ENCODE peak calls at places on chromosomes 2 and 18, in four cellular contexts. P is K562, F is HepG2, R is HCT116. B is an unnamed sample.

GRCh38 chr2:71798266-71799012 is 345.1 kb downstream of the DYSF start:
- DNase-seq in P (peak; percentile 74), F (peak; percentile 61), R (peak; percentile 34), B (no peak)

GRCh38 chr18:44423826-44424225 is 256.9 kb upstream of the SETBP1 start:
- DNase-seq in P (no peak), F (no peak), R (no peak), B (no peak)

GRCh38 chr2:238521870-238522269 is 95.1 kb downstream of the ASB1 start:
- DNase-seq in P (no peak), F (no peak), R (no peak), B (no peak)

GRCh38 chr2:207854484-207855386 is 85.0 kb upstream of the FZD5 start:
- DNase-seq in P (no peak), F (no peak), R (no peak), B (no peak)

GRCh38 chr18:51617167-51617566 is 419.7 kb upstream of the MEX3C start:
- DNase-seq in P (no peak), F (no peak), R (no peak), B (no peak)

GRCh38 chr2:33083671-33084387 is 137.1 kb downstream of the LTBP1 start:
- DNase-seq in P (no peak), F (no peak), R (no peak), B (no peak)

GRCh38 chr18:35110554-35111058 is 69.4 kb downstream of the MAPRE2 start:
- DNase-seq in P (peak; percentile 84), F (no peak), R (no peak), B (no peak)

GRCh38 chr18:293557-293956 is 25.7 kb upstream of the THOC1 start:
- DNase-seq in P (no peak), F (no peak), R (no peak), B (no peak)

GRCh38 chr2:57443985-57444501 is 602.6 kb upstream of the VRK2 start:
- DNase-seq in P (no peak), F (no peak), R (peak; percentile 56), B (no peak)

GRCh38 chr2:113211226-113212105 is 37.7 kb downstream of the PSD4 start:
- DNase-seq in P (no peak), F (peak; percentile 29), R (peak; percentile 23), B (no peak)

GRCh38 chr2:18425186-18425585 is 135.3 kb downstream of the RDH14 start:
- DNase-seq in P (no peak), F (no peak), R (no peak), B (no peak)

GRCh38 chr2:10305254-10305635 is 2.5 kb downstream of the HPCAL1 start:
- DNase-seq in P (no peak), F (no peak), R (no peak), B (no peak)

GRCh38 chr2:28404086-28404485 is 11.4 kb downstream of the FOSL2 start:
- DNase-seq in P (no peak), F (no peak), R (no peak), B (no peak)

GRCh38 chr2:239945751-239946569 is 79.2 kb downstream of the NDUFA10 start:
- DNase-seq in P (no peak), F (no peak), R (no peak), B (no peak)

GRCh38 chr2:27263287-27264252 is 723 bp upstream of the SLC30A3 start:
- DNase-seq in P (no peak), F (no peak), R (no peak), B (no peak)

GRCh38 chr2:239238839-239239606 is 161.8 kb downstream of the HDAC4 start:
- DNase-seq in P (no peak), F (no peak), R (no peak), B (no peak)

GRCh38 chr2:10951558-10952414 is 40.1 kb downstream of the KCNF1 start:
- DNase-seq in P (no peak), F (no peak), R (no peak), B (no peak)

GRCh38 chr18:13437801-13438506 is 219.4 kb downstream of the LDLRAD4 start:
- DNase-seq in P (no peak), F (no peak), R (no peak), B (no peak)

GRCh38 chr18:74507927-74508326 is 11.8 kb downstream of the CNDP2 start:
- DNase-seq in P (no peak), F (no peak), R (no peak), B (no peak)

GRCh38 chr2:166127217-166128155 is at the start of gene SCN1A:
- DNase-seq in P (peak; percentile 31), F (peak; percentile 89), R (peak; percentile 32), B (peak; percentile 20)

GRCh38 chr2:3611136-3611535 is 16.2 kb downstream of the COLEC11 start:
- DNase-seq in P (no peak), F (no peak), R (no peak), B (no peak)

GRCh38 chr2:216366777-216367465 is 5.4 kb downstream of the MARCHF4 start:
- DNase-seq in P (no peak), F (no peak), R (no peak), B (no peak)

GRCh38 chr18:79797518-79798345 is at the start of gene KCNG2:
- DNase-seq in P (no peak), F (no peak), R (no peak), B (no peak)

GRCh38 chr2:11944311-11944710 is 197.9 kb downstream of the LPIN1 start:
- DNase-seq in P (no peak), F (no peak), R (no peak), B (no peak)

GRCh38 chr2:238242731-238243495 is 3.1 kb upstream of the HES6 start:
- DNase-seq in P (no peak), F (peak; percentile 70), R (no peak), B (no peak)

GRCh38 chr2:103788875-103789715 is 1027.3 kb downstream of the TMEM182 start:
- DNase-seq in P (no peak), F (peak; percentile 4), R (no peak), B (no peak)

GRCh38 chr2:85602476-85603234 is at the start of gene TMEM150A:
- DNase-seq in P (peak; percentile 92), F (peak; percentile 87), R (peak; percentile 68), B (no peak)

GRCh38 chr18:73962251-73962650 is 185.4 kb downstream of the FBXO15 start:
- DNase-seq in P (no peak), F (no peak), R (no peak), B (no peak)

GRCh38 chr2:235666240-235666781 is 172.5 kb downstream of the AGAP1 start:
- DNase-seq in P (no peak), F (peak; percentile 77), R (peak; percentile 86), B (peak; percentile 57)

GRCh38 chr18:61261870-61262269 is 71.4 kb upstream of the CDH20 start:
- DNase-seq in P (no peak), F (no peak), R (no peak), B (no peak)

GRCh38 chr18:55323051-55323994 is 264.7 kb downstream of the TCF4 start:
- DNase-seq in P (no peak), F (no peak), R (no peak), B (no peak)

GRCh38 chr18:55319517-55319905 is 268.5 kb downstream of the TCF4 start:
- DNase-seq in P (no peak), F (no peak), R (no peak), B (no peak)

GRCh38 chr18:55322176-55322735 is 265.7 kb downstream of the TCF4 start:
- DNase-seq in P (no peak), F (no peak), R (no peak), B (no peak)

GRCh38 chr18:55320399-55321255 is 267.4 kb downstream of the TCF4 start:
- DNase-seq in P (no peak), F (no peak), R (no peak), B (no peak)

GRCh38 chr18:55321268-55322175 is 266.5 kb downstream of the TCF4 start:
- DNase-seq in P (no peak), F (no peak), R (no peak), B (no peak)
- H3K4me1 ChIP-seq in P (no peaks in the 10 kb centered on the region), F (no peaks in the 10 kb centered on the region), R (no peaks in the 10 kb centered on the region), B (no peaks in the 10 kb centered on the region)

DNA sequence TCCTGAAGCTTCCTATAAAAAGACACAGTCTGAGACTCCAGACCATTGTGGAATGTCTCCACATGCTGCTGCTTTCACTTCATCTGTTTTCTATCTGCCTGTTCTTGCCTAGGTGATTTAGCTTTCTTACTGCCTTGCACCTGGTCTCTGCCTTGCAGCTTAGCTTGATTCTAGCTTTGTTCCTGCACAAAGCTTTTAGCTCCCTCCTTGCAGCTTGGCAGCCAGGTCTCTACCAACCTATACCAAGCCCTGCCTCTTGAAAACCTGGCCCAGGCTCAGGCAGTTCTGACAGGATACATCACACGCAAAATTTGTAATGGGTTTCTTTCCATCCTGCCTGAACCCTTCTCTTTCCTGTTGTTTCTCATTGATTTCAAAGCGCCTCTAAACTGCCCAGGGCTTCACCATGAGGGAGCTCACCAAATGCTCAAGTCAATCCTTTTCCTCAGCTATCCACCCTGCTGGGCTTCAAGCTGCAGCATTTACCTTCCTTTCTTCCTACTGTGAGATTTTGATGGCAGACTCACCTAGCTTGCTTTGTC is 941.3 kb upstream of the NXPH2 start:
- DNase-seq in P (no peak), F (no peak), R (no peak), B (no peak)
- TF ChIP-seq TCF7L2 in P (no peak), F (no peak), R (no peak), B (no peak)

GRCh38 chr2:150482667-150483260 is 4.7 kb downstream of the RND3 start:
- DNase-seq in P (no peak), F (no peak), R (no peak), B (no peak)

GRCh38 chr2:150484461-150484931 is 3.0 kb downstream of the RND3 start:
- DNase-seq in P (no peak), F (no peak), R (no peak), B (no peak)

GRCh38 chr2:150482111-150482510 is 5.4 kb downstream of the RND3 start:
- DNase-seq in P (no peak), F (no peak), R (no peak), B (no peak)

GRCh38 chr2:150484006-150484405 is 3.5 kb downstream of the RND3 start:
- DNase-seq in P (no peak), F (no peak), R (no peak), B (no peak)

GRCh38 chr2:150483532-150483931 is 3.9 kb downstream of the RND3 start:
- DNase-seq in P (no peak), F (no peak), R (no peak), B (no peak)
- H3K4me1 ChIP-seq in P (no peaks in the 10 kb centered on the region), F (peaks cover 21% of the 10 kb centered on the region), R (peaks cover 25% of the 10 kb centered on the region), B (peaks cover 57% of the 10 kb centered on the region)

GRCh38 chr18:23693849-23694248 is 4.6 kb downstream of the LAMA3 start:
- DNase-seq in P (no peak), F (no peak), R (no peak), B (no peak)
- TF ChIP-seq TCF7L2 in P (no peak), F (no peak), R (no peak), B (no peak)

DNA sequence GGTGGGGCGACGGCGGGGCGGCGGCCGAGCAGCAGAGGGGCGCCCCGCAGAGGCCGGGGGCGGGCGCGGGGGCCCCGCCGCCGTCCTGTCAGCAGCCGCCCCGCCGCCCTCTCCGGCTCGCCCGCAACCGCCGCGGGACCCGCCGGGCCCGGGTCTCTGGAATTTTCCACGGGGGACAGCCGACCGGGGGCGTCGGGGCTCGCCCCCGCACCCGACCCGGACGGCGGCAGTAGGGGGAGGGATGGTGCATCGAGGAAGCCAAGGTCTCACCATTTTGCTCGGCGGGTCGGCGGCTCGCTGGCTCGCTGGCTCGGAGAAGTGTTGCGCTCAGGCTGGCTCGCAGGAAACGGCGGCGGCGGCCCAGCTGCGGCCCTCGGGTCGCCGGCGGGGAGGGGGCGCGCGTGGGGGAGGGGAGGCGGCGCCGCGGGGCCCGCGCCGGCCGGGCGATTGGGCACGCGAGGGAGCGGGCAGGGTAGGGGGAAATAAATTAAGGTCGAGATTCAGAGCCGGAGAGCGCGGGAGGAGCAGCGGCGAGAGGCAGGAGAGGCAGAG is 401 bp downstream of the PPP3R1 start:
- DNase-seq in P (peak; percentile 61), F (no peak), R (no peak), B (no peak)
- H3K4me1 ChIP-seq in P (peaks cover 38% of the 10 kb centered on the region), F (peaks cover 48% of the 10 kb centered on the region), R (peaks cover 7% of the 10 kb centered on the region), B (peaks cover 30% of the 10 kb centered on the region)

B was measured in Panc1.